ENCODE peak calls at places on chromosomes 7 and 10, in seven cellular contexts. N is AG04450, J is GM12891, Z is adipocyte, W is GM04504, G is T-helper 2 cell, C is HCEC 1CT. P is an unnamed sample.

GRCh38 chr7:93935112-93935511 is 13.6 kb downstream of the GNG11 start:
- DNase-seq in N (no peak), J (no peak), Z (peak; percentile 23), W (no peak), G (no peak), C (no peak), P (no peak)

GRCh38 chr7:2141656-2142055 is 91.1 kb downstream of the MAD1L1 start:
- DNase-seq in N (no peak), J (no peak), Z (no peak), W (no peak), G (no peak), C (no peak), P (no peak)

GRCh38 chr10:73827346-73828089 is 16.1 kb upstream of the NDST2 start:
- DNase-seq in N (no peak), J (no peak), Z (peak; percentile 45), W (no peak), G (no peak), C (no peak), P (no peak)

GRCh38 chr7:94297397-94297838 is 97.3 kb upstream of the COL1A2 start:
- DNase-seq in N (peak; percentile 94), J (no peak), Z (peak; percentile 95), W (peak; percentile 97), G (no peak), C (peak; percentile 97), P (no peak)

GRCh38 chr10:88239212-88239611 is 343.9 kb downstream of the RNLS start:
- DNase-seq in N (no peak), J (no peak), Z (no peak), W (no peak), G (no peak), C (no peak), P (no peak)

GRCh38 chr7:1144269-1144771 is 15.7 kb downstream of the ZFAND2A start:
- DNase-seq in N (no peak), J (no peak), Z (no peak), W (no peak), G (no peak), C (no peak), P (no peak)

GRCh38 chr10:57952741-57953140 is 315.0 kb downstream of the IPMK start:
- DNase-seq in N (no peak), J (no peak), Z (peak; percentile 72), W (peak; percentile 21), G (no peak), C (peak; percentile 12), P (no peak)

GRCh38 chr7:128867842-128868623 is 5.4 kb downstream of the ATP6V1F start:
- DNase-seq in N (no peak), J (no peak), Z (no peak), W (no peak), G (no peak), C (no peak), P (no peak)

GRCh38 chr10:97551271-97551670 is 21.3 kb upstream of the ANKRD2 start:
- DNase-seq in N (no peak), J (no peak), Z (no peak), W (no peak), G (no peak), C (no peak), P (no peak)

GRCh38 chr7:42588876-42589275 is 323.0 kb downstream of the C7orf25 start:
- DNase-seq in N (no peak), J (no peak), Z (no peak), W (no peak), G (no peak), C (no peak), P (no peak)

GRCh38 chr7:90766814-90767564 is 170.9 kb downstream of the CDK14 start:
- DNase-seq in N (peak; percentile 42), J (no peak), Z (peak; percentile 8), W (no peak), G (no peak), C (peak; percentile 10), P (no peak)

GRCh38 chr7:77479536-77480088 is 57.5 kb upstream of the PTPN12 start:
- DNase-seq in N (no peak), J (no peak), Z (peak; percentile 65), W (no peak), G (no peak), C (no peak), P (no peak)

GRCh38 chr7:143013897-143014296 is 13.0 kb downstream of the OR9A2 start:
- DNase-seq in N (peak; percentile 16), J (no peak), Z (peak; percentile 89), W (peak; percentile 54), G (no peak), C (peak; percentile 79), P (no peak)

GRCh38 chr10:15237351-15237750 is 68.9 kb upstream of the NMT2 start:
- DNase-seq in N (peak; percentile 16), J (no peak), Z (peak; percentile 14), W (peak; percentile 48), G (no peak), C (peak; percentile 40), P (no peak)

GRCh38 chr10:6002809-6003500 is 25.6 kb upstream of the IL15RA start:
- DNase-seq in N (no peak), J (no peak), Z (no peak), W (no peak), G (peak; percentile 95), C (no peak), P (no peak)

GRCh38 chr7:3246133-3246532 is 54.9 kb upstream of the SDK1 start:
- DNase-seq in N (no peak), J (no peak), Z (no peak), W (no peak), G (no peak), C (no peak), P (no peak)

GRCh38 chr7:32051128-32051527 is 19.1 kb downstream of the PDE1C start:
- DNase-seq in N (no peak), J (no peak), Z (no peak), W (no peak), G (no peak), C (no peak), P (no peak)

GRCh38 chr10:3427316-3427715 is 254.7 kb upstream of the PITRM1 start:
- DNase-seq in N (no peak), J (no peak), Z (no peak), W (peak; percentile 45), G (no peak), C (peak; percentile 55), P (no peak)

GRCh38 chr10:47453435-47454293 is 30.3 kb downstream of the ANXA8 start:
- DNase-seq in N (no peak), J (no peak), Z (no peak), W (no peak), G (no peak), C (no peak), P (no peak)

GRCh38 chr7:99498546-99498944 is 1.5 kb downstream of the ZNF394 start:
- DNase-seq in N (no peak), J (no peak), Z (no peak), W (no peak), G (peak; percentile 23), C (no peak), P (no peak)

GRCh38 chr10:116521424-116522305 is 24.1 kb upstream of the PNLIP start:
- DNase-seq in N (peak; percentile 15), J (peak; percentile 6), Z (peak; percentile 72), W (peak; percentile 10), G (peak; percentile 23), C (peak; percentile 36), P (peak; percentile 23)

GRCh38 chr10:62818426-62819011 is 2.4 kb upstream of the EGR2 start:
- DNase-seq in N (no peak), J (no peak), Z (peak; percentile 46), W (no peak), G (peak; percentile 59), C (no peak), P (no peak)

GRCh38 chr7:128304212-128304611 is 39.5 kb downstream of the RBM28 start:
- DNase-seq in N (no peak), J (no peak), Z (no peak), W (no peak), G (no peak), C (no peak), P (no peak)

GRCh38 chr7:19587291-19587690 is 121.5 kb downstream of the POLR1F start:
- DNase-seq in N (no peak), J (no peak), Z (no peak), W (no peak), G (peak; percentile 32), C (no peak), P (no peak)

GRCh38 chr7:4776160-4776623 is 769 bp downstream of the AP5Z1 start:
- DNase-seq in N (no peak), J (no peak), Z (no peak), W (no peak), G (no peak), C (no peak), P (no peak)

GRCh38 chr7:150322114-150322832 is 882 bp upstream of the LRRC61 start:
- DNase-seq in N (no peak), J (no peak), Z (no peak), W (no peak), G (peak; percentile 94), C (no peak), P (no peak)

GRCh38 chr10:124000792-124001201 is 92.6 kb downstream of the CHST15 start:
- DNase-seq in N (no peak), J (peak; percentile 9), Z (peak; percentile 12), W (no peak), G (no peak), C (no peak), P (no peak)

GRCh38 chr10:24009736-24010135 is 199.2 kb upstream of the KIAA1217 start:
- DNase-seq in N (no peak), J (no peak), Z (no peak), W (no peak), G (no peak), C (no peak), P (no peak)

GRCh38 chr7:131355917-131356777 is 28.5 kb downstream of the MKLN1 start:
- DNase-seq in N (no peak), J (no peak), Z (no peak), W (no peak), G (no peak), C (no peak), P (no peak)

GRCh38 chr7:112272921-112273561 is 66.5 kb downstream of the ZNF277 start:
- DNase-seq in N (no peak), J (no peak), Z (no peak), W (no peak), G (peak; percentile 62), C (no peak), P (no peak)

GRCh38 chr7:57412168-57412567 is 37.8 kb upstream of the ZNF716 start:
- DNase-seq in N (no peak), J (no peak), Z (no peak), W (no peak), G (no peak), C (no peak), P (no peak)

GRCh38 chr7:56175784-56176183 is 59.6 kb upstream of the NUPR2 start:
- DNase-seq in N (no peak), J (no peak), Z (no peak), W (no peak), G (no peak), C (no peak), P (no peak)

GRCh38 chr7:155731375-155731774 is 80.9 kb downstream of the SHH start:
- DNase-seq in N (no peak), J (no peak), Z (no peak), W (no peak), G (no peak), C (no peak), P (no peak)

GRCh38 chr10:100979821-100980272 is 7.5 kb downstream of the MRPL43 start:
- DNase-seq in N (no peak), J (no peak), Z (no peak), W (no peak), G (no peak), C (no peak), P (no peak)

GRCh38 chr10:30820282-30820991 is 190.9 kb upstream of the LYZL2 start:
- DNase-seq in N (peak; percentile 82), J (no peak), Z (peak; percentile 86), W (peak; percentile 73), G (no peak), C (peak; percentile 87), P (no peak)

GRCh38 chr10:132893090-132893489 is 49.3 kb downstream of the CFAP46 start:
- DNase-seq in N (no peak), J (no peak), Z (no peak), W (no peak), G (no peak), C (no peak), P (no peak)

GRCh38 chr10:71638577-71639411 is 80.8 kb downstream of the C10orf105 start:
- DNase-seq in N (no peak), J (no peak), Z (no peak), W (no peak), G (no peak), C (no peak), P (no peak)

GRCh38 chr10:71923138-71923692 is 41.0 kb upstream of the CHST3 start:
- DNase-seq in N (no peak), J (no peak), Z (no peak), W (no peak), G (no peak), C (no peak), P (no peak)

P was measured in smooth muscle cell of the brain vasculature.